ENCODE peak calls at places on chromosomes 13 and 19, in six cellular contexts. F is OCI-LY7; P is neural crest cell; B is stimulated activated CD4-positive, alpha-beta T cell treated with anti-CD3 and anti-CD28 coated beads, Interleukin-2, amount 100 ng/mL, for 48 hours; A is activated CD4-positive, alpha-beta T cell treated with anti-CD3 and anti-CD28 coated beads, Interleukin-2, amount 50 U/mL, for 48 hours; R is fibroblast of pulmonary artery. C is an unnamed sample.

GRCh38 chr19:13103961-13104847 is 1.5 kb upstream of the LYL1 start:
- DNase-seq in B (peak), F (peak), R (no peak), P (peak), A (peak), C (no peak)

GRCh38 chr13:90545070-90545840 is 802.2 kb upstream of the MIR17HG start:
- DNase-seq in B (no peak), F (no peak), P (no peak), R (peak), A (no peak), C (no peak)

GRCh38 chr13:98998831-98999634 is 21.2 kb upstream of the DOCK9 start:
- DNase-seq in R (peak), F (no peak), P (no peak), B (no peak), A (peak), C (no peak)

GRCh38 chr13:48110930-48111721 is 16.2 kb upstream of the MED4 start:
- DNase-seq in R (peak), F (no peak), A (no peak), B (no peak), P (peak), C (no peak)

GRCh38 chr19:41905273-41906002 is 22.5 kb downstream of the ARHGEF1 start:
- DNase-seq in P (no peak), R (no peak), A (no peak), F (no peak), B (no peak), C (no peak)

GRCh38 chr13:73717632-73718031 is 416.6 kb downstream of the KLF12 start:
- DNase-seq in B (no peak), P (no peak), F (no peak), R (peak), A (peak), C (no peak)

GRCh38 chr13:24267283-24267682 is 42.1 kb upstream of the C1QTNF9 start:
- DNase-seq in A (no peak), P (no peak), R (no peak), B (no peak), F (no peak), C (no peak)

GRCh38 chr19:1073063-1073955 is 6.3 kb downstream of the ARHGAP45 start:
- DNase-seq in R (no peak), A (no peak), F (no peak), B (no peak), P (no peak), C (no peak)

GRCh38 chr19:661427-662196 is 1.4 kb downstream of the RNF126 start:
- DNase-seq in F (peak), R (no peak), B (peak), P (no peak), A (peak), C (no peak)

GRCh38 chr13:72728290-72728605 is 525 bp downstream of the BORA start:
- DNase-seq in F (no peak), R (no peak), A (no peak), B (no peak), P (no peak), C (no peak)

GRCh38 chr19:13234518-13234917 is 84.3 kb downstream of the IER2 start:
- DNase-seq in F (peak), R (no peak), P (peak), B (peak), A (peak), C (peak)

GRCh38 chr19:610071-610800 is 20.6 kb downstream of the HCN2 start:
- DNase-seq in B (peak), A (peak), F (peak), R (no peak), P (no peak), C (no peak)

C was measured in NT2/D1.